ENCODE peak calls at places on chromosomes 7 and 10, in nine cellular contexts. One of them, this sample, is unnamed.

GRCh38 chr10:50937230-50937907 is 51.9 kb upstream of the A1CF start:
- DNase-seq in IMR-90: peak
- DNase-seq in SK-N-SH: peak
- DNase-seq in astrocyte of the cerebellum: peak
- DNase-seq in AG09309: no peak
- DNase-seq in cardiac fibroblast: peak
- DNase-seq in heart left ventricle: no peak
- DNase-seq in fibroblast of pulmonary artery: peak
- DNase-seq in testis: no peak
- DNase-seq in this sample: no peak

GRCh38 chr7:47266131-47266706 is 315.7 kb downstream of the TNS3 start:
- DNase-seq in IMR-90: peak
- DNase-seq in SK-N-SH: peak
- DNase-seq in astrocyte of the cerebellum: peak
- DNase-seq in AG09309: no peak
- DNase-seq in cardiac fibroblast: peak
- DNase-seq in heart left ventricle: peak
- DNase-seq in fibroblast of pulmonary artery: peak
- DNase-seq in testis: peak
- DNase-seq in this sample: peak

GRCh38 chr10:32983333-32983909 is 25.4 kb upstream of the ITGB1 start:
- DNase-seq in IMR-90: peak
- DNase-seq in SK-N-SH: peak
- DNase-seq in astrocyte of the cerebellum: peak
- DNase-seq in AG09309: no peak
- DNase-seq in cardiac fibroblast: peak
- DNase-seq in heart left ventricle: no peak
- DNase-seq in fibroblast of pulmonary artery: peak
- DNase-seq in testis: no peak
- DNase-seq in this sample: peak

GRCh38 chr10:86037096-86037495 is 329.5 kb downstream of the GRID1 start:
- DNase-seq in IMR-90: no peak
- DNase-seq in SK-N-SH: no peak
- DNase-seq in astrocyte of the cerebellum: no peak
- DNase-seq in AG09309: no peak
- DNase-seq in cardiac fibroblast: no peak
- DNase-seq in heart left ventricle: no peak
- DNase-seq in fibroblast of pulmonary artery: no peak
- DNase-seq in testis: no peak
- DNase-seq in this sample: no peak

GRCh38 chr7:134900430-134900876 is 85.9 kb upstream of the AGBL3 start:
- DNase-seq in IMR-90: no peak
- DNase-seq in SK-N-SH: no peak
- DNase-seq in astrocyte of the cerebellum: no peak
- DNase-seq in AG09309: no peak
- DNase-seq in cardiac fibroblast: no peak
- DNase-seq in heart left ventricle: no peak
- DNase-seq in fibroblast of pulmonary artery: no peak
- DNase-seq in testis: no peak
- DNase-seq in this sample: no peak

GRCh38 chr7:12130664-12131063 is 80.4 kb upstream of the TMEM106B start:
- DNase-seq in IMR-90: no peak
- DNase-seq in SK-N-SH: no peak
- DNase-seq in astrocyte of the cerebellum: no peak
- DNase-seq in AG09309: peak
- DNase-seq in cardiac fibroblast: peak
- DNase-seq in heart left ventricle: no peak
- DNase-seq in fibroblast of pulmonary artery: no peak
- DNase-seq in testis: no peak
- DNase-seq in this sample: no peak

GRCh38 chr7:70259497-70259896 is 661.2 kb downstream of the AUTS2 start:
- DNase-seq in IMR-90: no peak
- DNase-seq in SK-N-SH: no peak
- DNase-seq in astrocyte of the cerebellum: peak
- DNase-seq in AG09309: no peak
- DNase-seq in cardiac fibroblast: no peak
- DNase-seq in heart left ventricle: no peak
- DNase-seq in fibroblast of pulmonary artery: no peak
- DNase-seq in testis: no peak
- DNase-seq in this sample: no peak

GRCh38 chr7:124652237-124652636 is 113.4 kb downstream of the GPR37 start:
- DNase-seq in IMR-90: peak
- DNase-seq in SK-N-SH: no peak
- DNase-seq in astrocyte of the cerebellum: no peak
- DNase-seq in AG09309: no peak
- DNase-seq in cardiac fibroblast: no peak
- DNase-seq in heart left ventricle: no peak
- DNase-seq in fibroblast of pulmonary artery: no peak
- DNase-seq in testis: no peak
- DNase-seq in this sample: no peak

GRCh38 chr10:43117777-43118583 is 20.3 kb upstream of the CSGALNACT2 start:
- DNase-seq in IMR-90: no peak
- DNase-seq in SK-N-SH: no peak
- DNase-seq in astrocyte of the cerebellum: no peak
- DNase-seq in AG09309: no peak
- DNase-seq in cardiac fibroblast: no peak
- DNase-seq in heart left ventricle: no peak
- DNase-seq in fibroblast of pulmonary artery: no peak
- DNase-seq in testis: no peak
- DNase-seq in this sample: no peak

GRCh38 chr10:4786043-4786839 is 39.8 kb upstream of the AKR1E2 start:
- DNase-seq in IMR-90: no peak
- DNase-seq in SK-N-SH: no peak
- DNase-seq in astrocyte of the cerebellum: no peak
- DNase-seq in AG09309: no peak
- DNase-seq in cardiac fibroblast: no peak
- DNase-seq in heart left ventricle: no peak
- DNase-seq in fibroblast of pulmonary artery: no peak
- DNase-seq in testis: no peak
- DNase-seq in this sample: no peak

GRCh38 chr10:103238506-103239252 is 7.0 kb upstream of the RPEL1 start:
- DNase-seq in IMR-90: peak
- DNase-seq in SK-N-SH: no peak
- DNase-seq in astrocyte of the cerebellum: peak
- DNase-seq in AG09309: no peak
- DNase-seq in cardiac fibroblast: peak
- DNase-seq in heart left ventricle: peak
- DNase-seq in fibroblast of pulmonary artery: peak
- DNase-seq in testis: peak
- DNase-seq in this sample: no peak

GRCh38 chr10:71396084-71396713 is 521 bp upstream of the CDH23 start:
- DNase-seq in IMR-90: no peak
- DNase-seq in SK-N-SH: peak
- DNase-seq in astrocyte of the cerebellum: peak
- DNase-seq in AG09309: no peak
- DNase-seq in cardiac fibroblast: peak
- DNase-seq in heart left ventricle: peak
- DNase-seq in fibroblast of pulmonary artery: peak
- DNase-seq in testis: peak
- DNase-seq in this sample: peak

GRCh38 chr7:130941322-130942210 is 207.6 kb upstream of the KLF14 start:
- DNase-seq in IMR-90: peak
- DNase-seq in SK-N-SH: no peak
- DNase-seq in astrocyte of the cerebellum: no peak
- DNase-seq in AG09309: no peak
- DNase-seq in cardiac fibroblast: peak
- DNase-seq in heart left ventricle: peak
- DNase-seq in fibroblast of pulmonary artery: peak
- DNase-seq in testis: peak
- DNase-seq in this sample: peak

GRCh38 chr10:75208177-75208576 is 2.4 kb upstream of the VDAC2 start:
- DNase-seq in IMR-90: peak
- DNase-seq in SK-N-SH: no peak
- DNase-seq in astrocyte of the cerebellum: no peak
- DNase-seq in AG09309: peak
- DNase-seq in cardiac fibroblast: peak
- DNase-seq in heart left ventricle: no peak
- DNase-seq in fibroblast of pulmonary artery: peak
- DNase-seq in testis: no peak
- DNase-seq in this sample: no peak

GRCh38 chr10:108597657-108598319 is 1325.5 kb downstream of the XPNPEP1 start:
- DNase-seq in IMR-90: no peak
- DNase-seq in SK-N-SH: no peak
- DNase-seq in astrocyte of the cerebellum: no peak
- DNase-seq in AG09309: no peak
- DNase-seq in cardiac fibroblast: no peak
- DNase-seq in heart left ventricle: no peak
- DNase-seq in fibroblast of pulmonary artery: no peak
- DNase-seq in testis: no peak
- DNase-seq in this sample: no peak

DNA sequence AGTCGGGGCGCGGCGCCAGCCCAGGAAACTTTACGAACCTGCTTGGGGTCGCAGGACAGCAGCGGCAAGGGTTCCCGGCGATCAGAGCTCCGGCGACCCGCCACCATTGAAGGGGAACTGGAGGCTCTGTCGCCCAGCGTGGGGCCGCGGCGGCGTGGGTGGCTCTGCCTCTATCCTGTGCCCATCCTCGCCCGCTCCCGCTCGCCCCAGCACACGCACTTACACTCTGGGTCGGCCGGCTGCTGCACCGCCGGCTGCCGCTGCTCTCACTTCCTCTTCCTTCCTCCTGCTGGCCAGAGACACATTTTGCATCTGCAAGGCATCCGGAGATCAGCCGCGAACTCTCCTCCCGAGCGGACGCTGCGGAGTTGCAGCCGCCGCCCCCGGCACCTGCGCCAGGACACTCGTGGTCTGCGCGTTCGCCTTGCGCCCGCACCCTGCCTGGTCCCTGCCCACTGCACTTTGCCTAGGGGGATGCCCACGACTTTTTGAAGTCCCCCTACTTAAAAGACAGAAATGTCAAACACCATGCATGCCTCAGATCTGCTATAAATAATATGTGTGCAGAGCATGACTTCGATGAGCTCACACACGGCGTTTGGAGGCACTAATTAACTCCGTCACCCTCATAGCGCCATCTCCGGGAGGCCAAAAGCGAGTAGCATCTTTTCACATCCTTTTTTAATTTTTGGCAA is at the start of gene ELMO1:
- DNase-seq in IMR-90: peak
- DNase-seq in SK-N-SH: peak
- DNase-seq in astrocyte of the cerebellum: peak
- DNase-seq in AG09309: no peak
- DNase-seq in cardiac fibroblast: peak
- DNase-seq in heart left ventricle: peak
- DNase-seq in fibroblast of pulmonary artery: peak
- DNase-seq in testis: peak
- DNase-seq in this sample: peak
- TF ChIP-seq CTCF in IMR-90: no peak
- TF ChIP-seq CTCF in SK-N-SH: no peak
- TF ChIP-seq CTCF in astrocyte of the cerebellum: peak
- TF ChIP-seq CTCF in AG09309: no peak
- TF ChIP-seq CTCF in cardiac fibroblast: peak
- TF ChIP-seq CTCF in heart left ventricle: peak
- TF ChIP-seq CTCF in fibroblast of pulmonary artery: peak
- TF ChIP-seq CTCF in testis: peak
- TF ChIP-seq CTCF in this sample: peak

DNA sequence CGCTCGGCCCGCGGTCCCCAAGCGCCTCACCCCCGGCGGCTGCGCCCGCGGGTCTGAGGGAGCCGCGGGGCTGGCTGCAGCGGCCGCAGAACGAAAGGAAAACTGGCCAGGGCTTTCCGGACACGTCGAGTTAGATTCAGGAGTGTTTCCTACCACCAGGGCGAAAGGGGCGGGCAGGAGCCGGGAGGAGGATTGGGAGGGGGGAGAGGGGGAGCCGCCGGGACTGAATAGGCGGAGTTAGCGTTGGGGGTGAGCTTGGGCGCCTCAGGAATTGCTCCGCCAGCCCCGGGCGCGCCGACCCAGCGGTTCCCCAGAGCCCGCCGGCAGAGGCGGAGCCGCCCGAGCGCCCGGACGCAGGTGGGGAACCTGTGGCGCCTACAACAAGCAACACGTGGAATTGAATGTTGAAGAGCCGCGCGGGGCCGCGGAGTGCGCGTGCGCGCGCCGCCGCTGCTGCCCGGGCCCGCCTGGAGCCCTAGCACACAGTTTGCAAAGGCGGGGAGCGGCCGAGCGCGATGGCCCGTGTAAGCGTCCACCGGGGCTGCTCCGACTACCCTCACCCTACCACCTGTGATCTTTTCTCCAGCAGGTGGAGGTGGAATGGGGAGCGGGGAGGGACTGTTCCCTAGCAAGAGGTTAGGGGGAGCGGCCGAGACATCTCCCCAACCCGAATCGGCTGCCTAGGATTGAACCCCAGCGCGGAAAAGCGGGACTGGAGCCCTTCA is at the start of gene CADPS2:
- DNase-seq in IMR-90: peak
- DNase-seq in SK-N-SH: peak
- DNase-seq in astrocyte of the cerebellum: peak
- DNase-seq in AG09309: peak
- DNase-seq in cardiac fibroblast: peak
- DNase-seq in heart left ventricle: peak
- DNase-seq in fibroblast of pulmonary artery: peak
- DNase-seq in testis: peak
- DNase-seq in this sample: peak
- H3K4me3 ChIP-seq in IMR-90: peak
- H3K4me3 ChIP-seq in SK-N-SH: peak
- H3K4me3 ChIP-seq in astrocyte of the cerebellum: peak
- H3K4me3 ChIP-seq in AG09309: peak
- H3K4me3 ChIP-seq in cardiac fibroblast: peak
- H3K4me3 ChIP-seq in heart left ventricle: peak
- H3K4me3 ChIP-seq in fibroblast of pulmonary artery: peak
- H3K4me3 ChIP-seq in testis: peak
- H3K4me3 ChIP-seq in this sample: peak

DNA sequence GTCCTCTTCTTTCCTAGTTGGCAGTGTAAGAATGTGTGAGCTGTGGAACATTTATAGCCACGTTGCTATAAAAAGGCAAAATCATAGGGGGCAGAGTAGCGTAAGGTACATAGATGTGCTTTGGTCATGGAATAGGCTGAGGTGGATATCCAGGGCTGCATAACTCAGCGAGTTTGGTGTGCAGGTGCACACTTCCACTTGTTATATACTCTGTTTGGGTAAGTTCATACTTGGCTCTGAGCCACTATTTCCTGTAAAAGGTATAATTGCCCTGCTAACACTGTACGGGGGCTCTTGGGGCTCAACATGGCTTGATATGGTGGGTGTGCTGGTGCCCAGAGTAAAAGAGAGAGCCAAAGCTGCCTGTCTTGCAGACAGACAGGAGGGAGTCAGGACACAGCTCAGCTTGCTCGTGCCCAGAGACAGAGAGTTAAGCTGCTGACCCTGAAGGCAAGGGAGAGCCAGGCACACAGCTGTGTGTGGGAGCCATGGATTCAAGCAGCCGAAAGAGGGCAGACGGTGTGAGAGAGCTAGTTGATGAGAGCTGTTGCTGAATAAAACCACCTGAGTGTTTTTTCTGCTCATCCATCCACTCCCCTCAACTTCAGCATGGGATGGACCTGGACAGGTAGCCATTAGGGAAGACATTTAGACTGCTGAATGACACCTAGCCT is 126.7 kb downstream of the DKK1 start:
- DNase-seq in IMR-90: no peak
- DNase-seq in SK-N-SH: no peak
- DNase-seq in astrocyte of the cerebellum: no peak
- DNase-seq in AG09309: no peak
- DNase-seq in cardiac fibroblast: no peak
- DNase-seq in heart left ventricle: no peak
- DNase-seq in fibroblast of pulmonary artery: no peak
- DNase-seq in testis: no peak
- DNase-seq in this sample: peak
- TF ChIP-seq CTCF in IMR-90: no peak
- TF ChIP-seq CTCF in SK-N-SH: no peak
- TF ChIP-seq CTCF in astrocyte of the cerebellum: no peak
- TF ChIP-seq CTCF in AG09309: no peak
- TF ChIP-seq CTCF in cardiac fibroblast: no peak
- TF ChIP-seq CTCF in heart left ventricle: no peak
- TF ChIP-seq CTCF in fibroblast of pulmonary artery: peak
- TF ChIP-seq CTCF in testis: no peak
- TF ChIP-seq CTCF in this sample: no peak

GRCh38 chr10:26215534-26215922 is 1.0 kb upstream of the GAD2 start:
- DNase-seq in IMR-90: no peak
- DNase-seq in SK-N-SH: no peak
- DNase-seq in astrocyte of the cerebellum: no peak
- DNase-seq in AG09309: no peak
- DNase-seq in cardiac fibroblast: peak
- DNase-seq in heart left ventricle: no peak
- DNase-seq in fibroblast of pulmonary artery: no peak
- DNase-seq in testis: no peak
- DNase-seq in this sample: no peak
- H3K4me3 ChIP-seq in IMR-90: no peak
- H3K4me3 ChIP-seq in SK-N-SH: no peak
- H3K4me3 ChIP-seq in astrocyte of the cerebellum: no peak
- H3K4me3 ChIP-seq in AG09309: no peak
- H3K4me3 ChIP-seq in cardiac fibroblast: no peak
- H3K4me3 ChIP-seq in heart left ventricle: no peak
- H3K4me3 ChIP-seq in fibroblast of pulmonary artery: no peak
- H3K4me3 ChIP-seq in testis: no peak
- H3K4me3 ChIP-seq in this sample: no peak

This sample was measured in BE2C.